ENCODE peak calls at places on chromosomes 11 and 22, in ten cellular contexts. O, K, E, D, J, I, B, X, L and Y are unnamed samples.

GRCh38 chr11:75562048-75562835 is at the start of gene SERPINH1:
- DNase-seq in O (peak), K (peak), E (no peak), D (no peak), J (peak), I (no peak), B (peak), X (peak), L (peak), Y (peak)

GRCh38 chr11:850777-851762 is 8.4 kb downstream of the TSPAN4 start:
- DNase-seq in O (no peak), K (no peak), E (no peak), D (no peak), J (no peak), I (peak), B (no peak), X (no peak), L (no peak), Y (no peak)

GRCh38 chr11:2489103-2489502 is 44.3 kb downstream of the KCNQ1 start:
- DNase-seq in O (no peak), K (no peak), E (peak), D (no peak), J (no peak), I (no peak), B (no peak), X (no peak), L (no peak), Y (no peak)

GRCh38 chr11:47924184-47924671 is 56.1 kb upstream of the PTPRJ start:
- DNase-seq in O (no peak), K (peak), E (no peak), D (no peak), J (no peak), I (no peak), B (no peak), X (peak), L (peak), Y (no peak)

GRCh38 chr11:19571906-19572305 is 140.7 kb upstream of the NAV2 start:
- DNase-seq in O (no peak), K (no peak), E (no peak), D (no peak), J (no peak), I (no peak), B (no peak), X (no peak), L (no peak), Y (no peak)

GRCh38 chr11:1158681-1159525 is 1.1 kb downstream of the MUC5AC start:
- DNase-seq in O (peak), K (no peak), E (no peak), D (no peak), J (no peak), I (no peak), B (no peak), X (no peak), L (no peak), Y (no peak)

GRCh38 chr11:130454495-130455262 is 6.2 kb downstream of the ADAMTS15 start:
- DNase-seq in O (no peak), K (peak), E (no peak), D (no peak), J (no peak), I (no peak), B (no peak), X (no peak), L (peak), Y (no peak)

GRCh38 chr11:59106363-59107336 is at the start of gene FAM111B:
- DNase-seq in O (peak), K (peak), E (peak), D (no peak), J (peak), I (peak), B (peak), X (peak), L (peak), Y (peak)

GRCh38 chr22:49458708-49459099 is 369.0 kb downstream of the BRD1 start:
- DNase-seq in O (no peak), K (no peak), E (no peak), D (no peak), J (no peak), I (no peak), B (no peak), X (no peak), L (no peak), Y (no peak)

GRCh38 chr11:35792148-35792845 is 129.7 kb downstream of the TRIM44 start:
- DNase-seq in O (no peak), K (peak), E (no peak), D (no peak), J (no peak), I (no peak), B (no peak), X (no peak), L (no peak), Y (no peak)

GRCh38 chr11:8222820-8223512 is 40.7 kb downstream of the LMO1 start:
- DNase-seq in O (no peak), K (no peak), E (no peak), D (no peak), J (no peak), I (no peak), B (no peak), X (no peak), L (no peak), Y (no peak)

GRCh38 chr11:60934091-60934789 is 10.0 kb downstream of the TMEM132A start:
- DNase-seq in O (no peak), K (no peak), E (no peak), D (no peak), J (no peak), I (no peak), B (no peak), X (no peak), L (no peak), Y (no peak)

GRCh38 chr11:18844753-18845367 is 53.3 kb upstream of the PTPN5 start:
- DNase-seq in O (no peak), K (peak), E (no peak), D (peak), J (no peak), I (peak), B (no peak), X (peak), L (peak), Y (peak)

GRCh38 chr11:4032097-4032496 is 62.5 kb upstream of the RRM1 start:
- DNase-seq in O (no peak), K (no peak), E (no peak), D (no peak), J (no peak), I (no peak), B (no peak), X (no peak), L (no peak), Y (no peak)

GRCh38 chr11:63012450-63013238 is 3.0 kb downstream of the SLC22A8 start:
- DNase-seq in O (no peak), K (no peak), E (no peak), D (no peak), J (no peak), I (no peak), B (no peak), X (no peak), L (no peak), Y (no peak)

GRCh38 chr22:32466496-32466895 is 2.2 kb upstream of the BPIFC start:
- DNase-seq in O (no peak), K (no peak), E (no peak), D (no peak), J (no peak), I (no peak), B (no peak), X (no peak), L (no peak), Y (no peak)

GRCh38 chr11:119594639-119595249 is 134.3 kb downstream of the NECTIN1 start:
- DNase-seq in O (no peak), K (peak), E (no peak), D (no peak), J (no peak), I (no peak), B (no peak), X (peak), L (peak), Y (no peak)

GRCh38 chr22:36086170-36086490 is 57.5 kb upstream of the RBFOX2 start:
- DNase-seq in O (no peak), K (no peak), E (no peak), D (peak), J (no peak), I (no peak), B (no peak), X (no peak), L (no peak), Y (no peak)

GRCh38 chr11:131626761-131627160 is 256.3 kb downstream of the NTM start:
- DNase-seq in O (no peak), K (no peak), E (no peak), D (no peak), J (no peak), I (no peak), B (no peak), X (no peak), L (no peak), Y (no peak)